ENCODE peak calls at places on chromosomes 5 and 9, in nine cellular contexts. Y is pons; P is body of pancreas; F is HuH-7.5; Z is neural crest cell; L is epithelial cell of prostate; I is activated CD8-positive, alpha-beta memory T cell treated with anti-CD3 and anti-CD28 coated beads, Interleukin-2, amount 50 U/mL, for 48 hours; U is putamen; N is ELF-1. K is an unnamed sample.

GRCh38 chr9:25994605-25995004 is 316.4 kb upstream of the TUSC1 start:
- DNase-seq in Y (no peak), P (no peak), F (no peak), Z (no peak), L (no peak), I (no peak), U (no peak), N (no peak), K (no peak)

GRCh38 chr9:128554155-128554862 is 1.9 kb downstream of the SPTAN1 start:
- DNase-seq in Y (no peak), P (peak; percentile 34), F (peak; percentile 75), Z (peak; percentile 5), L (no peak), I (peak; percentile 59), U (peak; percentile 39), N (peak; percentile 78), K (no peak)

GRCh38 chr5:169873642-169874041 is 106.7 kb downstream of the INSYN2B start:
- DNase-seq in Y (peak; percentile 49), P (peak; percentile 19), F (no peak), Z (no peak), L (no peak), I (no peak), U (peak; percentile 55), N (no peak), K (peak; percentile 40)

GRCh38 chr9:78562021-78562420 is 265.1 kb downstream of the PSAT1 start:
- DNase-seq in Y (no peak), P (no peak), F (no peak), Z (no peak), L (no peak), I (no peak), U (no peak), N (no peak), K (no peak)

GRCh38 chr9:89837152-89837551 is 232.3 kb downstream of the GADD45G start:
- DNase-seq in Y (no peak), P (no peak), F (no peak), Z (no peak), L (no peak), I (no peak), U (no peak), N (no peak), K (no peak)

GRCh38 chr5:55897905-55898304 is 46.7 kb downstream of the IL31RA start:
- DNase-seq in Y (no peak), P (peak; percentile 24), F (no peak), Z (no peak), L (no peak), I (no peak), U (no peak), N (peak; percentile 78), K (no peak)

GRCh38 chr5:169801324-169801777 is 164.3 kb downstream of the DOCK2 start:
- DNase-seq in Y (no peak), P (no peak), F (no peak), Z (no peak), L (peak; percentile 84), I (no peak), U (no peak), N (no peak), K (no peak)

GRCh38 chr9:132531187-132531586 is 51.2 kb upstream of the BARHL1 start:
- DNase-seq in Y (no peak), P (no peak), F (no peak), Z (no peak), L (no peak), I (no peak), U (no peak), N (peak; percentile 61), K (no peak)

GRCh38 chr5:36494756-36495637 is 111.4 kb upstream of the SLC1A3 start:
- DNase-seq in Y (peak; percentile 63), P (peak; percentile 11), F (no peak), Z (no peak), L (no peak), I (no peak), U (peak; percentile 34), N (no peak), K (peak; percentile 50)

GRCh38 chr9:32378993-32379729 is 5.3 kb upstream of the ACO1 start:
- DNase-seq in Y (peak; percentile 95), P (peak; percentile 47), F (peak; percentile 29), Z (peak; percentile 36), L (no peak), I (no peak), U (peak; percentile 74), N (peak; percentile 27), K (peak; percentile 74)

GRCh38 chr5:122126711-122127385 is 2.5 kb upstream of the ZNF474 start:
- DNase-seq in Y (no peak), P (no peak), F (no peak), Z (no peak), L (no peak), I (no peak), U (no peak), N (no peak), K (peak; percentile 26)

GRCh38 chr9:12958279-12958678 is 183.5 kb downstream of the LURAP1L start:
- DNase-seq in Y (no peak), P (no peak), F (no peak), Z (no peak), L (no peak), I (no peak), U (no peak), N (no peak), K (no peak)

GRCh38 chr5:39478851-39479250 is 54.1 kb upstream of the DAB2 start:
- DNase-seq in Y (no peak), P (no peak), F (no peak), Z (no peak), L (no peak), I (no peak), U (no peak), N (no peak), K (no peak)

GRCh38 chr5:137613554-137614265 is 114.6 kb upstream of the SPOCK1 start:
- DNase-seq in Y (peak; percentile 68), P (no peak), F (no peak), Z (no peak), L (no peak), I (no peak), U (no peak), N (no peak), K (no peak)

GRCh38 chr5:147887925-147888324 is 9.4 kb downstream of the SCGB3A2 start:
- DNase-seq in Y (no peak), P (no peak), F (no peak), Z (no peak), L (peak; percentile 45), I (no peak), U (no peak), N (no peak), K (no peak)

GRCh38 chr5:33939863-33940262 is 3.7 kb downstream of the RXFP3 start:
- DNase-seq in Y (no peak), P (no peak), F (peak; percentile 50), Z (no peak), L (no peak), I (no peak), U (peak; percentile 30), N (no peak), K (no peak)

K was measured in midbrain.